ENCODE peak calls at places on chromosomes 7 and 10, in seven cellular contexts. One of them, this sample, is unnamed.

GRCh38 chr10:61943699-61944444 is 42.4 kb downstream of the ARID5B start:
- DNase-seq in Panc1: no peak
- DNase-seq in fibroblast of pulmonary artery: peak; percentile 83
- DNase-seq in IMR-90: peak; percentile 53
- DNase-seq in body of pancreas: no peak
- DNase-seq in AG04450: no peak
- DNase-seq in tibial artery: no peak
- DNase-seq in this sample: peak; percentile 50

GRCh38 chr7:152521420-152522337 is 85.9 kb upstream of the KMT2C start:
- DNase-seq in Panc1: no peak
- DNase-seq in fibroblast of pulmonary artery: no peak
- DNase-seq in IMR-90: no peak
- DNase-seq in body of pancreas: peak; percentile 19
- DNase-seq in AG04450: no peak
- DNase-seq in tibial artery: no peak
- DNase-seq in this sample: no peak

GRCh38 chr7:28855538-28856217 is 102.5 kb downstream of the TRIL start:
- DNase-seq in Panc1: no peak
- DNase-seq in fibroblast of pulmonary artery: peak; percentile 80
- DNase-seq in IMR-90: peak; percentile 97
- DNase-seq in body of pancreas: no peak
- DNase-seq in AG04450: peak; percentile 87
- DNase-seq in tibial artery: no peak
- DNase-seq in this sample: peak; percentile 97

GRCh38 chr10:59741583-59741982 is 11.7 kb downstream of the MRLN start:
- DNase-seq in Panc1: no peak
- DNase-seq in fibroblast of pulmonary artery: no peak
- DNase-seq in IMR-90: no peak
- DNase-seq in body of pancreas: no peak
- DNase-seq in AG04450: no peak
- DNase-seq in tibial artery: no peak
- DNase-seq in this sample: no peak

GRCh38 chr10:93420091-93420490 is 62.0 kb downstream of the MYOF start:
- DNase-seq in Panc1: no peak
- DNase-seq in fibroblast of pulmonary artery: no peak
- DNase-seq in IMR-90: peak; percentile 35
- DNase-seq in body of pancreas: no peak
- DNase-seq in AG04450: no peak
- DNase-seq in tibial artery: no peak
- DNase-seq in this sample: no peak

GRCh38 chr10:46542567-46543323 is 13.7 kb downstream of the GPRIN2 start:
- DNase-seq in Panc1: no peak
- DNase-seq in fibroblast of pulmonary artery: no peak
- DNase-seq in IMR-90: no peak
- DNase-seq in body of pancreas: peak; percentile 11
- DNase-seq in AG04450: no peak
- DNase-seq in tibial artery: no peak
- DNase-seq in this sample: no peak

GRCh38 chr7:96440328-96440727 is 118.4 kb upstream of the SLC25A13 start:
- DNase-seq in Panc1: no peak
- DNase-seq in fibroblast of pulmonary artery: no peak
- DNase-seq in IMR-90: no peak
- DNase-seq in body of pancreas: no peak
- DNase-seq in AG04450: no peak
- DNase-seq in tibial artery: no peak
- DNase-seq in this sample: no peak

GRCh38 chr7:25894902-25895791 is 256.9 kb upstream of the NFE2L3 start:
- DNase-seq in Panc1: peak; percentile 20
- DNase-seq in fibroblast of pulmonary artery: peak; percentile 10
- DNase-seq in IMR-90: peak; percentile 2
- DNase-seq in body of pancreas: peak; percentile 83
- DNase-seq in AG04450: no peak
- DNase-seq in tibial artery: peak; percentile 79
- DNase-seq in this sample: peak; percentile 57

GRCh38 chr7:106068986-106069385 is 43.1 kb downstream of the SYPL1 start:
- DNase-seq in Panc1: no peak
- DNase-seq in fibroblast of pulmonary artery: no peak
- DNase-seq in IMR-90: no peak
- DNase-seq in body of pancreas: no peak
- DNase-seq in AG04450: no peak
- DNase-seq in tibial artery: no peak
- DNase-seq in this sample: peak; percentile 52

GRCh38 chr10:103757531-103758293 is 97.7 kb downstream of the SH3PXD2A start:
- DNase-seq in Panc1: no peak
- DNase-seq in fibroblast of pulmonary artery: peak; percentile 73
- DNase-seq in IMR-90: peak; percentile 88
- DNase-seq in body of pancreas: no peak
- DNase-seq in AG04450: peak; percentile 63
- DNase-seq in tibial artery: no peak
- DNase-seq in this sample: peak; percentile 80

GRCh38 chr7:156609010-156609877 is 31.3 kb upstream of the RNF32 start:
- DNase-seq in Panc1: no peak
- DNase-seq in fibroblast of pulmonary artery: peak; percentile 30
- DNase-seq in IMR-90: no peak
- DNase-seq in body of pancreas: no peak
- DNase-seq in AG04450: no peak
- DNase-seq in tibial artery: no peak
- DNase-seq in this sample: no peak

GRCh38 chr7:116970148-116970910 is 17.0 kb downstream of the ST7 start:
- DNase-seq in Panc1: no peak
- DNase-seq in fibroblast of pulmonary artery: no peak
- DNase-seq in IMR-90: no peak
- DNase-seq in body of pancreas: no peak
- DNase-seq in AG04450: no peak
- DNase-seq in tibial artery: no peak
- DNase-seq in this sample: no peak

GRCh38 chr10:79938728-79939380 is 10.1 kb downstream of the SFTPD start:
- DNase-seq in Panc1: no peak
- DNase-seq in fibroblast of pulmonary artery: no peak
- DNase-seq in IMR-90: no peak
- DNase-seq in body of pancreas: no peak
- DNase-seq in AG04450: no peak
- DNase-seq in tibial artery: peak; percentile 74
- DNase-seq in this sample: no peak

GRCh38 chr7:128231677-128232076 is 9.4 kb upstream of the LEP start:
- DNase-seq in Panc1: no peak
- DNase-seq in fibroblast of pulmonary artery: no peak
- DNase-seq in IMR-90: no peak
- DNase-seq in body of pancreas: no peak
- DNase-seq in AG04450: no peak
- DNase-seq in tibial artery: no peak
- DNase-seq in this sample: no peak

GRCh38 chr7:45147858-45148652 is 9.5 kb upstream of the RAMP3 start:
- DNase-seq in Panc1: no peak
- DNase-seq in fibroblast of pulmonary artery: no peak
- DNase-seq in IMR-90: no peak
- DNase-seq in body of pancreas: no peak
- DNase-seq in AG04450: no peak
- DNase-seq in tibial artery: peak; percentile 62
- DNase-seq in this sample: no peak

GRCh38 chr10:11279286-11279685 is 261.6 kb downstream of the CELF2 start:
- DNase-seq in Panc1: no peak
- DNase-seq in fibroblast of pulmonary artery: no peak
- DNase-seq in IMR-90: no peak
- DNase-seq in body of pancreas: no peak
- DNase-seq in AG04450: no peak
- DNase-seq in tibial artery: no peak
- DNase-seq in this sample: no peak

GRCh38 chr7:115707236-115707635 is 323.3 kb downstream of the TFEC start:
- DNase-seq in Panc1: no peak
- DNase-seq in fibroblast of pulmonary artery: peak; percentile 13
- DNase-seq in IMR-90: peak; percentile 5
- DNase-seq in body of pancreas: peak; percentile 24
- DNase-seq in AG04450: no peak
- DNase-seq in tibial artery: no peak
- DNase-seq in this sample: peak; percentile 3

GRCh38 chr10:66642217-66642616 is 283.6 kb upstream of the LRRTM3 start:
- DNase-seq in Panc1: no peak
- DNase-seq in fibroblast of pulmonary artery: no peak
- DNase-seq in IMR-90: no peak
- DNase-seq in body of pancreas: no peak
- DNase-seq in AG04450: no peak
- DNase-seq in tibial artery: no peak
- DNase-seq in this sample: no peak

GRCh38 chr7:70267381-70267780 is 669.1 kb downstream of the AUTS2 start:
- DNase-seq in Panc1: no peak
- DNase-seq in fibroblast of pulmonary artery: no peak
- DNase-seq in IMR-90: no peak
- DNase-seq in body of pancreas: no peak
- DNase-seq in AG04450: no peak
- DNase-seq in tibial artery: no peak
- DNase-seq in this sample: no peak

GRCh38 chr7:43792471-43792870 is 34.0 kb downstream of the BLVRA start:
- DNase-seq in Panc1: no peak
- DNase-seq in fibroblast of pulmonary artery: no peak
- DNase-seq in IMR-90: no peak
- DNase-seq in body of pancreas: no peak
- DNase-seq in AG04450: no peak
- DNase-seq in tibial artery: peak; percentile 5
- DNase-seq in this sample: no peak

GRCh38 chr7:116236020-116236630 is 25.8 kb downstream of the TES start:
- DNase-seq in Panc1: no peak
- DNase-seq in fibroblast of pulmonary artery: peak; percentile 80
- DNase-seq in IMR-90: peak; percentile 65
- DNase-seq in body of pancreas: peak; percentile 56
- DNase-seq in AG04450: no peak
- DNase-seq in tibial artery: no peak
- DNase-seq in this sample: no peak

GRCh38 chr10:27223964-27224363 is 16.6 kb downstream of the ACBD5 start:
- DNase-seq in Panc1: no peak
- DNase-seq in fibroblast of pulmonary artery: peak; percentile 62
- DNase-seq in IMR-90: peak; percentile 26
- DNase-seq in body of pancreas: peak; percentile 55
- DNase-seq in AG04450: no peak
- DNase-seq in tibial artery: no peak
- DNase-seq in this sample: peak; percentile 55

GRCh38 chr7:50068026-50068425 is 25.0 kb downstream of the ZPBP start:
- DNase-seq in Panc1: no peak
- DNase-seq in fibroblast of pulmonary artery: peak; percentile 6
- DNase-seq in IMR-90: no peak
- DNase-seq in body of pancreas: peak; percentile 43
- DNase-seq in AG04450: no peak
- DNase-seq in tibial artery: no peak
- DNase-seq in this sample: no peak

GRCh38 chr7:50068850-50069551 is 24.0 kb downstream of the ZPBP start:
- DNase-seq in Panc1: peak; percentile 8
- DNase-seq in fibroblast of pulmonary artery: peak; percentile 44
- DNase-seq in IMR-90: no peak
- DNase-seq in body of pancreas: peak; percentile 53
- DNase-seq in AG04450: no peak
- DNase-seq in tibial artery: no peak
- DNase-seq in this sample: no peak

GRCh38 chr7:50073093-50073492 is 20.0 kb downstream of the ZPBP start:
- DNase-seq in Panc1: no peak
- DNase-seq in fibroblast of pulmonary artery: no peak
- DNase-seq in IMR-90: no peak
- DNase-seq in body of pancreas: no peak
- DNase-seq in AG04450: no peak
- DNase-seq in tibial artery: no peak
- DNase-seq in this sample: no peak

DNA sequence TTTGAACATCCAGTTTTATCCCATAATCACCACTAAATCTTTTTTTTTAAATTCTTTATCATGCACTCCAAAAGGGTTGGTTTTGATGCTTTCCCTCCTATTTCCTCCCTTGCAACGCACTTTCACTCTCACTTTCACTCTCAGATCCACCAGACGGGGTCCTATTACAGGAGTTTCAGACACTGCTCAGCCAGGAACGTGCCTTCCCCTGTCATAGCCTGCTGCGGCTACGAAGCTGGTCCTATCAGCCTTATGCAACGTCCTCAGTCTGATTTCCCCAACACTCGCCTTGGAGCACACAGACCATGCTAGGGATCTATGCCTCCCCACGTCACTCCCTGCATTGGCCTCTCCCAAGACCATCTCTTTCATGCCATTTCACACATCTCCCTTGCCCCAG is 23.4 kb downstream of the ZPBP start:
- DNase-seq in Panc1: no peak
- DNase-seq in fibroblast of pulmonary artery: peak; percentile 3
- DNase-seq in IMR-90: no peak
- DNase-seq in body of pancreas: peak; percentile 31
- DNase-seq in AG04450: no peak
- DNase-seq in tibial artery: no peak
- DNase-seq in this sample: no peak
- H3K4me3 ChIP-seq in Panc1: peak overlapping the region; percentile 53
- H3K4me3 ChIP-seq in fibroblast of pulmonary artery: peak overlapping the region; percentile 41
- H3K4me3 ChIP-seq in IMR-90: no peak overlapping the region
- H3K4me3 ChIP-seq in body of pancreas: peak overlapping the region; percentile 17
- H3K4me3 ChIP-seq in AG04450: no peak overlapping the region
- H3K4me3 ChIP-seq in tibial artery: peak overlapping the region; percentile 60
- H3K4me3 ChIP-seq in this sample: peak overlapping the region; percentile 66

GRCh38 chr7:137302075-137302474 is 41.5 kb downstream of the PTN start:
- DNase-seq in Panc1: no peak
- DNase-seq in fibroblast of pulmonary artery: no peak
- DNase-seq in IMR-90: no peak
- DNase-seq in body of pancreas: no peak
- DNase-seq in AG04450: no peak
- DNase-seq in tibial artery: no peak
- DNase-seq in this sample: no peak

DNA sequence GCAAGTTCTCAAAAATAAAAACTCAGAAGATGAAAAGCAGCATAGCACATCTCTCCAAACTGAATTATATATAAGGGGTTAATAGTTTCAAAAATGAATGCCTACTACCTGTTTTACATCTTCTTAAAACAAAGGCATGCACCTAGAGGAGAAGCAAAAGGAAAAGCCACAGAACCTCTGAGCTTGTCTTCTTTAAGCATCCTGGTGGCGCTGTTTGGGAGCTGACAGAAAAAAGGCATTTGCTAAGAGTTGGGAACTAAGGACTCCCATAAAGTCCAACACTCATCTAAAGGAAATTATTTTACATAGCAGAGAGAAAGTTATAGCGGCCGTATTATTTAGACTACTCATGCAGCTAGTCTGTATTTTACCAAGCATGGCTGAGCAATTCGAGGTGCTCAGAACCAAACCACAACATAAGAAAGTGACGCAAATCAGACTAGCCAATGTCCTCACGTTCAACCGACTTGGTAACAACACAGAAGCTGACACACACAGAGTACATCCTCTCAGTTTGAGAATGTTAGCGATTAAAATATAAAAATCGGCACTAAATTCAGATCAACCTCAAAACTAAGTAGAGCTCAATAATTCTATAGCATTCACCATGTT is 38.8 kb downstream of the PTN start:
- DNase-seq in Panc1: no peak
- DNase-seq in fibroblast of pulmonary artery: peak; percentile 61
- DNase-seq in IMR-90: peak; percentile 72
- DNase-seq in body of pancreas: no peak
- DNase-seq in AG04450: peak; percentile 37
- DNase-seq in tibial artery: no peak
- DNase-seq in this sample: no peak
- TF ChIP-seq CTCF in Panc1: no peak
- TF ChIP-seq CTCF in fibroblast of pulmonary artery: peak; percentile 16
- TF ChIP-seq CTCF in IMR-90: no peak
- TF ChIP-seq CTCF in body of pancreas: no peak
- TF ChIP-seq CTCF in AG04450: peak; percentile 19
- TF ChIP-seq CTCF in tibial artery: no peak
- TF ChIP-seq CTCF in this sample: no peak

GRCh38 chr10:56178210-56178609 is 182.8 kb downstream of the ZWINT start:
- DNase-seq in Panc1: no peak
- DNase-seq in fibroblast of pulmonary artery: no peak
- DNase-seq in IMR-90: no peak
- DNase-seq in body of pancreas: no peak
- DNase-seq in AG04450: no peak
- DNase-seq in tibial artery: no peak
- DNase-seq in this sample: no peak
- H3K4me3 ChIP-seq in Panc1: no peak overlapping the region
- H3K4me3 ChIP-seq in fibroblast of pulmonary artery: no peak overlapping the region
- H3K4me3 ChIP-seq in IMR-90: no peak overlapping the region
- H3K4me3 ChIP-seq in body of pancreas: no peak overlapping the region
- H3K4me3 ChIP-seq in AG04450: no peak overlapping the region
- H3K4me3 ChIP-seq in tibial artery: no peak overlapping the region
- H3K4me3 ChIP-seq in this sample: no peak overlapping the region

GRCh38 chr10:74825033-74825370 is 1.4 kb upstream of the KAT6B start:
- DNase-seq in Panc1: no peak
- DNase-seq in fibroblast of pulmonary artery: no peak
- DNase-seq in IMR-90: no peak
- DNase-seq in body of pancreas: no peak
- DNase-seq in AG04450: no peak
- DNase-seq in tibial artery: no peak
- DNase-seq in this sample: no peak
- TF ChIP-seq CTCF in Panc1: no peak
- TF ChIP-seq CTCF in fibroblast of pulmonary artery: no peak
- TF ChIP-seq CTCF in IMR-90: no peak
- TF ChIP-seq CTCF in body of pancreas: no peak
- TF ChIP-seq CTCF in AG04450: no peak
- TF ChIP-seq CTCF in tibial artery: no peak
- TF ChIP-seq CTCF in this sample: no peak

This sample was measured in foreskin fibroblast.